ENCODE peak calls at places on chromosomes 5 and 9, in seven cellular contexts. Y is brain microvascular endothelial cell, M is adrenal gland, L is heart right ventricle, N is AG09319, R is RWPE2, Q is GM10248. C is an unnamed sample.

GRCh38 chr5:135740475-135740874 is 94.0 kb upstream of the SLC25A48 start:
- DNase-seq in Y (no peak), M (no peak), L (no peak), N (no peak), R (no peak), Q (no peak), C (no peak)

GRCh38 chr5:14628346-14628745 is 36.2 kb upstream of the OTULIN start:
- DNase-seq in Y (peak), M (peak), L (peak), N (peak), R (no peak), Q (peak), C (peak)

GRCh38 chr5:114989512-114989911 is 180.2 kb downstream of the TRIM36 start:
- DNase-seq in Y (no peak), M (no peak), L (no peak), N (no peak), R (no peak), Q (no peak), C (no peak)

GRCh38 chr5:32443145-32443540 is 1.4 kb downstream of the ZFR start:
- DNase-seq in Y (peak), M (no peak), L (no peak), N (no peak), R (no peak), Q (peak), C (no peak)

GRCh38 chr9:37596504-37596903 is 4.1 kb upstream of the TOMM5 start:
- DNase-seq in Y (no peak), M (no peak), L (no peak), N (no peak), R (no peak), Q (no peak), C (no peak)

GRCh38 chr5:181191526-181192336 is 13.3 kb downstream of the TRIM7 start:
- DNase-seq in Y (peak), M (peak), L (peak), N (peak), R (peak), Q (peak), C (peak)

GRCh38 chr5:177362871-177363507 is 5.3 kb downstream of the RGS14 start:
- DNase-seq in Y (no peak), M (peak), L (peak), N (no peak), R (peak), Q (peak), C (no peak)

GRCh38 chr5:83538788-83539535 is 67.4 kb downstream of the VCAN start:
- DNase-seq in Y (no peak), M (no peak), L (no peak), N (no peak), R (no peak), Q (peak), C (no peak)

GRCh38 chr9:93673844-93674334 is 97.5 kb downstream of the PHF2 start:
- DNase-seq in Y (no peak), M (peak), L (peak), N (no peak), R (peak), Q (no peak), C (no peak)

GRCh38 chr5:23139338-23140171 is 286.4 kb upstream of the CDH12 start:
- DNase-seq in Y (no peak), M (no peak), L (no peak), N (no peak), R (no peak), Q (no peak), C (no peak)

GRCh38 chr9:128818839-128819715 is 777 bp downstream of the ENDOG start:
- DNase-seq in Y (no peak), M (peak), L (no peak), N (no peak), R (no peak), Q (peak), C (no peak)

GRCh38 chr5:170306381-170306790 is 8.8 kb upstream of the LCP2 start:
- DNase-seq in Y (peak), M (peak), L (peak), N (peak), R (no peak), Q (no peak), C (peak)

GRCh38 chr9:113464286-113464660 is 746 bp downstream of the RGS3 start:
- DNase-seq in Y (no peak), M (no peak), L (no peak), N (no peak), R (no peak), Q (no peak), C (no peak)

GRCh38 chr5:8700691-8701090 is 831.7 kb downstream of the MTRR start:
- DNase-seq in Y (no peak), M (no peak), L (no peak), N (no peak), R (no peak), Q (no peak), C (no peak)

GRCh38 chr5:147167529-147167928 is 67.3 kb upstream of the STK32A start:
- DNase-seq in Y (no peak), M (no peak), L (no peak), N (no peak), R (no peak), Q (no peak), C (no peak)

GRCh38 chr9:75152416-75152815 is 64.1 kb downstream of the OSTF1 start:
- DNase-seq in Y (no peak), M (no peak), L (no peak), N (no peak), R (no peak), Q (no peak), C (no peak)

GRCh38 chr5:141958113-141958512 is at the start of gene PCDH12:
- DNase-seq in Y (no peak), M (no peak), L (peak), N (no peak), R (no peak), Q (peak), C (no peak)

GRCh38 chr5:625516-625915 is 13.4 kb downstream of the CEP72 start:
- DNase-seq in Y (no peak), M (peak), L (no peak), N (no peak), R (peak), Q (no peak), C (no peak)

GRCh38 chr5:153534102-153534501 is 43.6 kb downstream of the GRIA1 start:
- DNase-seq in Y (no peak), M (no peak), L (no peak), N (no peak), R (no peak), Q (no peak), C (no peak)

DNA sequence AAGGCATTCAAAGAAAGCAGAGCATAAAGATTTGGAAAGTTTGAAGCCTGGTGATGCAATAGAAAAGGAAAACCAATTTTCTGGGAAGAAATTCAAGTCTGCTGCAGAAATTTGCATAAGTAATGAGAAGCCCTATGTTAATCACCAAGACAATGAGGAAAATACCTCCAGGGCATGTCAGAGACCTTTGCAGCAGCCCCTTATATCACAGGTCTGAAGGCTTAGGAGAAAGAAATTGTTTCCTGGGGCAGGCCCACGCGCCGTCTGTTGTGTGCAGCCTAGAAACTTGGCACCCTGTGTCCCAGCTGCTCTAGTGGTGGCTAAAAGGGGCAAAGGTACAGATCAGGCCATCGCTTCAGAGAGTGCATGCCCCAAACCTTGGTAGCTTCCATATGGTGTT is 495.3 kb upstream of the CDH6 start:
- DNase-seq in Y (no peak), M (no peak), L (no peak), N (no peak), R (no peak), Q (no peak), C (no peak)
- TF ChIP-seq CTCF in Y (no peak), M (no peak), L (no peak), N (no peak), R (no peak), Q (no peak), C (no peak)

GRCh38 chr9:95495529-95495928 is 21.2 kb downstream of the PTCH1 start:
- DNase-seq in Y (no peak), M (no peak), L (no peak), N (no peak), R (no peak), Q (no peak), C (no peak)

GRCh38 chr9:95491543-95492330 is 25.0 kb downstream of the PTCH1 start:
- DNase-seq in Y (no peak), M (no peak), L (no peak), N (no peak), R (no peak), Q (no peak), C (no peak)

GRCh38 chr9:95495988-95496387 is 20.8 kb downstream of the PTCH1 start:
- DNase-seq in Y (no peak), M (no peak), L (no peak), N (no peak), R (no peak), Q (no peak), C (no peak)

GRCh38 chr9:95494022-95494415 is 22.8 kb downstream of the PTCH1 start:
- DNase-seq in Y (no peak), M (no peak), L (no peak), N (no peak), R (no peak), Q (no peak), C (no peak)

DNA sequence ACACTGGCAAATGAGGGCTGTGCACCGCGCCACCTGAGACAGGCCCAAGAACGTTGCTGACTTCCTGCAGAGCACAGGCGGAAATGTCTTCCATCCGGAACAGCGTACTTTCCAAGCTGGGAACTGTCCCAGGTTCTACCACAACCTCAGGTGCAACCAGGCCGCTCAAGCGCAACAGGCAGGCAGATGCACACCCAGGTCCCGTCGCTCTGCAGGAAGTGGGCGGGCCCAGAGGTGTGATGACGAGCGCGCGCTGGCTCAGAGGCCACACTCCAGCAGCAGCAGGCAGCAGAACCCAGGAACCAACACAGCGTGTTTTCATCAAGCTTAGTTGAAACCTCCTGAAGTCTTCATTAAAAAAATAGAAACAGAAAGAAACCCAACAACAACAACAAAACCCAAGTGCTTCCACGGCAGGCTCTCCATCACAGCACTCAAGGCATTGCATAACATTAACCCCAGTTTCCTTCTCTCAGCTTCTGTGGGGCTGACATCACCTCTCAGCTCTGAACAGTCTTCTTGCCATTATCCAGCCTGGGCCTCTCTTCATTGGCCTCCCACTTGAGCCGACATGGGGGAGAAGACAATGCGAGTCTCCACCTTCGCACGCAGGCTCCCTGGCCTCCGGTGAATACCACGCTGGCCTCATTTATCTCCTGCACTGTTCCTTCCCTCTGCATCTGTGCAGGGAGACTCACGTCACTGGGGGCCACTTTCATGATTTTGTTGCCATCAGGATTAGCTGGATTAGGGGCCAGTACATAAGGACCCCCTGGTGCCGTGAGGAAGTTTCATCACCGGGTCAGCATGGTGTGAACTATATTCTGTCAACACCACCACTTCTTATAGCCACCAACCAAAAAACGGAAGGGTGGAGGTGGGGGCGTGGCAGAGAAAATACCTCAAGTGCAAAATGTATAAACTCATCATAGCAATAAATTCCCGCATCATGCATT is 22.1 kb downstream of the PTCH1 start:
- DNase-seq in Y (no peak), M (no peak), L (no peak), N (no peak), R (no peak), Q (peak), C (no peak)
- TF ChIP-seq CTCF in Y (no peak), M (no peak), L (no peak), N (no peak), R (no peak), Q (no peak), C (no peak)

GRCh38 chr5:171630670-171631065 is 154.9 kb upstream of the SMIM23 start:
- DNase-seq in Y (no peak), M (no peak), L (no peak), N (no peak), R (no peak), Q (no peak), C (no peak)

GRCh38 chr5:171630047-171630669 is 155.5 kb upstream of the SMIM23 start:
- DNase-seq in Y (peak), M (peak), L (peak), N (no peak), R (no peak), Q (no peak), C (no peak)

GRCh38 chr5:171627936-171628335 is 157.7 kb upstream of the SMIM23 start:
- DNase-seq in Y (no peak), M (no peak), L (no peak), N (no peak), R (no peak), Q (no peak), C (no peak)

GRCh38 chr5:171628344-171628743 is 157.3 kb upstream of the SMIM23 start:
- DNase-seq in Y (no peak), M (no peak), L (no peak), N (no peak), R (no peak), Q (no peak), C (no peak)

GRCh38 chr5:171629221-171630005 is 156.2 kb upstream of the SMIM23 start:
- DNase-seq in Y (peak), M (no peak), L (no peak), N (no peak), R (no peak), Q (no peak), C (no peak)
- TF ChIP-seq CTCF in Y (peak), M (no peak), L (no peak), N (no peak), R (no peak), Q (no peak), C (peak)

GRCh38 chr5:7261900-7262299 is 134.0 kb upstream of the ADCY2 start:
- DNase-seq in Y (no peak), M (no peak), L (no peak), N (no peak), R (no peak), Q (no peak), C (no peak)

DNA sequence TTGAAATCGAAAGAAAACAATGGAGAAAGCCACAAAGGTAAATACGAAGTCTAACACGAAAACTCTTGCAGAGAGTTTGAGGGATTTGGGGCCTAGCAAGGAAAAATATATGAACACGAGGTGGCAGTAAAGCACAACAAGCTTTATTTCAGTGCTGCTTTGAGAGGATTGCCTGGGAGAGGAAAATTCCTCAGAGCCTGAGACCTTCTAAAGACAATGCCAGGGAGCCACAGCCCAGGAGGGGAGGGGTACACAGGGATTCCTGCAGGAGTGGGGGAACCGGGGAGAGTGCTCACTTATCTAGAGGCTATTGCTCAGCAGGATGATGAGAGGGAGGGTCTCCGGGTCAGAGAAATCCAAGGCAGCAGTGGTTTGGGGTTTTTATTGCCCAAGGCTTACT is 134.9 kb upstream of the ADCY2 start:
- DNase-seq in Y (no peak), M (no peak), L (no peak), N (peak), R (no peak), Q (peak), C (peak)
- TF ChIP-seq CTCF in Y (no peak), M (peak), L (peak), N (peak), R (peak), Q (peak), C (peak)

GRCh38 chr5:97181856-97182545 is 1.0 kb downstream of the RIOK2 start:
- DNase-seq in Y (no peak), M (no peak), L (no peak), N (no peak), R (no peak), Q (no peak), C (no peak)

GRCh38 chr5:97183930-97184213 is 825 bp upstream of the RIOK2 start:
- DNase-seq in Y (no peak), M (no peak), L (no peak), N (no peak), R (no peak), Q (no peak), C (no peak)

GRCh38 chr5:97183100-97183929 is at the start of gene RIOK2:
- DNase-seq in Y (peak), M (peak), L (peak), N (peak), R (peak), Q (peak), C (peak)

DNA sequence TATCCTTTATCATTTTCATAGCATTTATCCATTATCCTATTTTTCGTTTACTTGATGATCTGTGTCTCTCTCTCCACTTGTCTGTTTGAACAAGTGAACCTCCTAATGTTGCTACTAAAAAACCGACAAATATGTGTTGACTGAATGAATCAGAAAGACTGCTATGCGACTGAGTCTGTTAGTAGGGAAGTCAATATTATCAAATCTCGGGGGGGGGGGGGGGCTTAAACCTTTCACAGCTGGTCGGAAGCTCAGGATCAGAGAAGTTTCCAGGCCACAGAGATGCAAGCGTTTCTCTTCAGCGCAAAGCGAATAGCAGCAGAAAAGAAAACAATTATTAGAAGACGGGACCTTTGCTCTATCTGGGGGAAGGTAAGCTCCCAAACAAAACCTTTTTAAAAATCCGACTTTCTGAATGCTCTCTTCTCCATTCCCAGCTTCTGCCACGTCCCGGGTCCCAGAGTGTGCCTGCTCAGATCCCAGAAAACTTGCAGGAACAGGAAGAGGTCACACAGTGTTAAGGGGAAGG is 412 bp downstream of the RIOK2 start:
- DNase-seq in Y (peak), M (no peak), L (no peak), N (no peak), R (no peak), Q (no peak), C (no peak)
- TF ChIP-seq CTCF in Y (no peak), M (no peak), L (no peak), N (no peak), R (no peak), Q (no peak), C (no peak)

C was measured in AG09309.